ENCODE peak calls at places on chromosomes 13 and 19, in four cellular contexts. One of them, this sample, is unnamed.

GRCh38 chr19:41175825-41176734 is 16.9 kb upstream of the CYP2S1 start:
- DNase-seq in IMR-90: peak
- DNase-seq in H1: peak
- DNase-seq in neuronal stem cell: no peak
- DNase-seq in this sample: peak

GRCh38 chr19:33239223-33239975 is 13.7 kb upstream of the SLC7A10 start:
- DNase-seq in IMR-90: no peak
- DNase-seq in H1: no peak
- DNase-seq in neuronal stem cell: no peak
- DNase-seq in this sample: no peak

GRCh38 chr13:110259651-110260050 is 47.3 kb downstream of the COL4A1 start:
- DNase-seq in IMR-90: no peak
- DNase-seq in H1: no peak
- DNase-seq in neuronal stem cell: no peak
- DNase-seq in this sample: no peak

GRCh38 chr19:11227201-11227886 is 12.1 kb upstream of the ANGPTL8 start:
- DNase-seq in IMR-90: no peak
- DNase-seq in H1: peak
- DNase-seq in neuronal stem cell: no peak
- DNase-seq in this sample: no peak

GRCh38 chr19:2478324-2478755 is 2.4 kb downstream of the GADD45B start:
- DNase-seq in IMR-90: peak
- DNase-seq in H1: peak
- DNase-seq in neuronal stem cell: no peak
- DNase-seq in this sample: peak

GRCh38 chr13:28820099-28821051 is at the start of gene MTUS2:
- DNase-seq in IMR-90: no peak
- DNase-seq in H1: peak
- DNase-seq in neuronal stem cell: peak
- DNase-seq in this sample: peak

GRCh38 chr13:112905619-112905989 is 63.4 kb upstream of the MCF2L start:
- DNase-seq in IMR-90: no peak
- DNase-seq in H1: no peak
- DNase-seq in neuronal stem cell: no peak
- DNase-seq in this sample: no peak

GRCh38 chr19:41518141-41518540 is 57.8 kb upstream of the CEACAM21 start:
- DNase-seq in IMR-90: no peak
- DNase-seq in H1: no peak
- DNase-seq in neuronal stem cell: no peak
- DNase-seq in this sample: no peak

GRCh38 chr13:44516771-44517170 is 59.4 kb downstream of the TSC22D1 start:
- DNase-seq in IMR-90: no peak
- DNase-seq in H1: no peak
- DNase-seq in neuronal stem cell: no peak
- DNase-seq in this sample: no peak

GRCh38 chr13:109330941-109331340 is 455.4 kb downstream of the IRS2 start:
- DNase-seq in IMR-90: peak
- DNase-seq in H1: no peak
- DNase-seq in neuronal stem cell: no peak
- DNase-seq in this sample: peak

GRCh38 chr19:15418112-15418587 is 638 bp downstream of the AKAP8L start:
- DNase-seq in IMR-90: no peak
- DNase-seq in H1: no peak
- DNase-seq in neuronal stem cell: no peak
- DNase-seq in this sample: no peak

GRCh38 chr13:29754486-29754806 is 96.0 kb downstream of the UBL3 start:
- DNase-seq in IMR-90: peak
- DNase-seq in H1: peak
- DNase-seq in neuronal stem cell: peak
- DNase-seq in this sample: peak

GRCh38 chr13:34201050-34201913 is 383.3 kb downstream of the RFC3 start:
- DNase-seq in IMR-90: peak
- DNase-seq in H1: no peak
- DNase-seq in neuronal stem cell: no peak
- DNase-seq in this sample: no peak

GRCh38 chr19:2154587-2155075 is 3.3 kb upstream of the AP3D1 start:
- DNase-seq in IMR-90: peak
- DNase-seq in H1: no peak
- DNase-seq in neuronal stem cell: no peak
- DNase-seq in this sample: no peak

DNA sequence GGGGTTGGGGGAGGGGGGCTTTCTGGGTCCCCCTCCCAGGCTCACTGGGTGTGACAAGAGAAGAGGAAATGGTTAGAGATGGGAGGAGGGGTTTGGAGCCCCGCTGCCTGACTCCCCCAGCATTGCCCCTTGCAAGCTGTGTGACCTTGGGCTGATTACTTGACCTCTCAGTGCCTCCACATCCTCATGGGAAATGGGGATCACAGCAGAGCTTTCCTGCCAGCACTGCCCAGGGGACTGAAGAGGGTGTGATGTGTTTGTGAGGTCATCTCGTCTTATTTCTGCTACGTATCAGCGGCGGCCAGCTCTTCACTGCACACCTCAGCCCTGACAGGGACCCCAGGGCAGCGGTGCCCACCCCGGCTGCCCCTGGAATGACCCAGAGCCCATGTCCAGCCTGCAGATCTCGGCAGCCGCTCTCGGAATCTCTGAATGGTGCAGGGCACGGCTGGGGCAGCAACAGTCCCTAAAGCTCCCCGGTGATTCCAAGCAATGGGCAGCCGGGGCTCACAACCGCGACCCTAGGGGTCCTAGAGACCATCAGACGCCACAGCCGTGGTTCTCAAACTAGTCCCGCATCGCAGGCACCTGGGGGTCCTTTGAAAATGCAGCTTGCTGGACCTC is 8.4 kb downstream of the PNMA8B start:
- DNase-seq in IMR-90: no peak
- DNase-seq in H1: no peak
- DNase-seq in neuronal stem cell: no peak
- DNase-seq in this sample: no peak
- H3K18ac ChIP-seq in IMR-90: no peak
- H3K18ac ChIP-seq in H1: no peak
- H3K18ac ChIP-seq in neuronal stem cell: peak
- H3K18ac ChIP-seq in this sample: peak

GRCh38 chr19:52725528-52725961 is 9.3 kb downstream of the ZNF611 start:
- DNase-seq in IMR-90: no peak
- DNase-seq in H1: no peak
- DNase-seq in neuronal stem cell: no peak
- DNase-seq in this sample: no peak
- H3K18ac ChIP-seq in IMR-90: no peak
- H3K18ac ChIP-seq in H1: no peak
- H3K18ac ChIP-seq in neuronal stem cell: no peak
- H3K18ac ChIP-seq in this sample: no peak

GRCh38 chr19:12723643-12724426 is at the start of gene TNPO2:
- DNase-seq in IMR-90: peak
- DNase-seq in H1: peak
- DNase-seq in neuronal stem cell: peak
- DNase-seq in this sample: peak
- H3K18ac ChIP-seq in IMR-90: no peak
- H3K18ac ChIP-seq in H1: peak
- H3K18ac ChIP-seq in neuronal stem cell: peak
- H3K18ac ChIP-seq in this sample: peak

DNA sequence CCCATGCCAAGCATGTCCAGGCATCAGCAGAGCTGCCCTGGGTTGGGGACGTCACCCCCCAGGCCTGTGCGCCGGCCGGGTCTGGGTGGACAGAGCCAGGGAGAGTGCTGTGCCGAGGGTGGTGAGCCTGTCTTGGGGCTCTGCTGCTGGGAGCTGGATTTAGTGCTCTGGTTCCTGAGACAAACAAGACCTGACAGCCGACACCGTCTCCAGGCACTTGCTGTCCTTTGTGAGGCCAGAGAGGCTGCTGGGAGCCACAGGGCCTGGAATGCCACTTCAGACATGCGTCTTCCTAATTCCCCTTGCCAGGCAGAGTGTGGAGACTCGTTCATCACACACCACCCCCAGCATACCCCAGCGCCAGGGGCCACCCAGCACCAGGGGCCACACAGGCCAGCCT is 165.8 kb downstream of the KDM4B start:
- DNase-seq in IMR-90: no peak
- DNase-seq in H1: no peak
- DNase-seq in neuronal stem cell: no peak
- DNase-seq in this sample: no peak
- H3K18ac ChIP-seq in IMR-90: no peak
- H3K18ac ChIP-seq in H1: no peak
- H3K18ac ChIP-seq in neuronal stem cell: peak
- H3K18ac ChIP-seq in this sample: no peak